ENCODE peak calls at places on chromosomes 12 and 14, in seven cellular contexts. One of them, this sample, is unnamed.

GRCh38 chr12:122643207-122643805 is 59.9 kb downstream of the HCAR2 start:
- DNase-seq in AG10803: peak
- DNase-seq in CD4-positive, alpha-beta T cell: no peak
- DNase-seq in GM10248: no peak
- DNase-seq in WTC11: no peak
- DNase-seq in upper lobe of left lung: no peak
- DNase-seq in IMR-90: no peak
- DNase-seq in this sample: no peak

GRCh38 chr14:65332141-65332871 is 80.2 kb upstream of the FUT8 start:
- DNase-seq in WTC11: no peak
- DNase-seq in CD4-positive, alpha-beta T cell: no peak
- DNase-seq in AG10803: peak
- DNase-seq in GM10248: no peak
- DNase-seq in upper lobe of left lung: no peak
- DNase-seq in IMR-90: no peak
- DNase-seq in this sample: no peak

GRCh38 chr12:105982022-105982421 is 156.7 kb downstream of the NUAK1 start:
- DNase-seq in CD4-positive, alpha-beta T cell: no peak
- DNase-seq in IMR-90: no peak
- DNase-seq in WTC11: no peak
- DNase-seq in GM10248: no peak
- DNase-seq in upper lobe of left lung: no peak
- DNase-seq in AG10803: no peak
- DNase-seq in this sample: no peak

GRCh38 chr12:77236066-77236465 is 170.7 kb upstream of the E2F7 start:
- DNase-seq in WTC11: no peak
- DNase-seq in GM10248: no peak
- DNase-seq in IMR-90: no peak
- DNase-seq in AG10803: peak
- DNase-seq in upper lobe of left lung: no peak
- DNase-seq in CD4-positive, alpha-beta T cell: no peak
- DNase-seq in this sample: no peak

GRCh38 chr12:30754383-30754749 is 385 bp downstream of the CAPRIN2 start:
- DNase-seq in GM10248: no peak
- DNase-seq in WTC11: no peak
- DNase-seq in AG10803: no peak
- DNase-seq in IMR-90: no peak
- DNase-seq in CD4-positive, alpha-beta T cell: no peak
- DNase-seq in upper lobe of left lung: no peak
- DNase-seq in this sample: no peak

GRCh38 chr12:84701966-84702365 is 210.6 kb downstream of the SLC6A15 start:
- DNase-seq in AG10803: no peak
- DNase-seq in upper lobe of left lung: no peak
- DNase-seq in IMR-90: peak
- DNase-seq in WTC11: no peak
- DNase-seq in CD4-positive, alpha-beta T cell: no peak
- DNase-seq in GM10248: no peak
- DNase-seq in this sample: no peak

GRCh38 chr12:46771268-46771837 is 54.4 kb downstream of the SLC38A4 start:
- DNase-seq in AG10803: peak
- DNase-seq in upper lobe of left lung: no peak
- DNase-seq in CD4-positive, alpha-beta T cell: no peak
- DNase-seq in WTC11: no peak
- DNase-seq in IMR-90: peak
- DNase-seq in GM10248: no peak
- DNase-seq in this sample: no peak

GRCh38 chr14:20620798-20621478 is 20.6 kb downstream of the OR6S1 start:
- DNase-seq in AG10803: no peak
- DNase-seq in IMR-90: no peak
- DNase-seq in GM10248: no peak
- DNase-seq in CD4-positive, alpha-beta T cell: no peak
- DNase-seq in upper lobe of left lung: no peak
- DNase-seq in WTC11: no peak
- DNase-seq in this sample: no peak

GRCh38 chr12:19410639-19411184 is 28.6 kb upstream of the AEBP2 start:
- DNase-seq in CD4-positive, alpha-beta T cell: no peak
- DNase-seq in WTC11: no peak
- DNase-seq in IMR-90: no peak
- DNase-seq in GM10248: no peak
- DNase-seq in AG10803: no peak
- DNase-seq in upper lobe of left lung: no peak
- DNase-seq in this sample: no peak

GRCh38 chr14:41606249-41607118 is at the start of gene LRFN5:
- DNase-seq in IMR-90: peak
- DNase-seq in GM10248: no peak
- DNase-seq in AG10803: peak
- DNase-seq in upper lobe of left lung: peak
- DNase-seq in CD4-positive, alpha-beta T cell: no peak
- DNase-seq in WTC11: peak
- DNase-seq in this sample: peak

GRCh38 chr14:93496856-93497255 is 66.1 kb downstream of the UNC79 start:
- DNase-seq in WTC11: no peak
- DNase-seq in IMR-90: no peak
- DNase-seq in CD4-positive, alpha-beta T cell: no peak
- DNase-seq in GM10248: no peak
- DNase-seq in AG10803: no peak
- DNase-seq in upper lobe of left lung: no peak
- DNase-seq in this sample: no peak

GRCh38 chr14:94864421-94865195 is 94.7 kb upstream of the GSC start:
- DNase-seq in WTC11: peak
- DNase-seq in CD4-positive, alpha-beta T cell: no peak
- DNase-seq in upper lobe of left lung: peak
- DNase-seq in GM10248: no peak
- DNase-seq in IMR-90: no peak
- DNase-seq in AG10803: no peak
- DNase-seq in this sample: peak

GRCh38 chr12:68001486-68002466 is 12.5 kb downstream of the IFNG-AS1 start:
- DNase-seq in AG10803: peak
- DNase-seq in GM10248: no peak
- DNase-seq in IMR-90: peak
- DNase-seq in upper lobe of left lung: no peak
- DNase-seq in CD4-positive, alpha-beta T cell: no peak
- DNase-seq in WTC11: no peak
- DNase-seq in this sample: no peak

GRCh38 chr12:89566615-89567014 is 40.8 kb upstream of the POC1B start:
- DNase-seq in IMR-90: peak
- DNase-seq in GM10248: no peak
- DNase-seq in upper lobe of left lung: no peak
- DNase-seq in WTC11: no peak
- DNase-seq in CD4-positive, alpha-beta T cell: no peak
- DNase-seq in AG10803: no peak
- DNase-seq in this sample: no peak

GRCh38 chr12:119148049-119148448 is 30.7 kb upstream of the HSPB8 start:
- DNase-seq in upper lobe of left lung: no peak
- DNase-seq in GM10248: no peak
- DNase-seq in IMR-90: no peak
- DNase-seq in CD4-positive, alpha-beta T cell: no peak
- DNase-seq in WTC11: no peak
- DNase-seq in AG10803: no peak
- DNase-seq in this sample: no peak

GRCh38 chr14:100345711-100346110 is 22.6 kb downstream of the SLC25A47 start:
- DNase-seq in IMR-90: no peak
- DNase-seq in upper lobe of left lung: peak
- DNase-seq in CD4-positive, alpha-beta T cell: no peak
- DNase-seq in GM10248: no peak
- DNase-seq in AG10803: no peak
- DNase-seq in WTC11: no peak
- DNase-seq in this sample: no peak

GRCh38 chr12:27367078-27367477 is 34.4 kb downstream of the BMAL2 start:
- DNase-seq in upper lobe of left lung: no peak
- DNase-seq in AG10803: no peak
- DNase-seq in GM10248: no peak
- DNase-seq in WTC11: no peak
- DNase-seq in IMR-90: peak
- DNase-seq in CD4-positive, alpha-beta T cell: no peak
- DNase-seq in this sample: no peak

GRCh38 chr14:91399868-91400640 is 17.6 kb downstream of the CCDC88C start:
- DNase-seq in CD4-positive, alpha-beta T cell: no peak
- DNase-seq in AG10803: no peak
- DNase-seq in IMR-90: no peak
- DNase-seq in GM10248: peak
- DNase-seq in upper lobe of left lung: no peak
- DNase-seq in WTC11: no peak
- DNase-seq in this sample: no peak

GRCh38 chr12:122964439-122965257 is 1.6 kb downstream of the ABCB9 start:
- DNase-seq in WTC11: no peak
- DNase-seq in upper lobe of left lung: no peak
- DNase-seq in IMR-90: no peak
- DNase-seq in CD4-positive, alpha-beta T cell: no peak
- DNase-seq in GM10248: no peak
- DNase-seq in AG10803: no peak
- DNase-seq in this sample: no peak

GRCh38 chr12:69123909-69124638 is 115.3 kb upstream of the CPSF6 start:
- DNase-seq in AG10803: no peak
- DNase-seq in CD4-positive, alpha-beta T cell: no peak
- DNase-seq in IMR-90: no peak
- DNase-seq in GM10248: no peak
- DNase-seq in upper lobe of left lung: no peak
- DNase-seq in WTC11: no peak
- DNase-seq in this sample: no peak

GRCh38 chr14:102764220-102764671 is 13.0 kb upstream of the TRAF3 start:
- DNase-seq in upper lobe of left lung: no peak
- DNase-seq in IMR-90: no peak
- DNase-seq in WTC11: no peak
- DNase-seq in GM10248: peak
- DNase-seq in CD4-positive, alpha-beta T cell: no peak
- DNase-seq in AG10803: no peak
- DNase-seq in this sample: no peak

GRCh38 chr12:12202747-12203146 is 64.1 kb downstream of the LRP6 start:
- DNase-seq in upper lobe of left lung: no peak
- DNase-seq in AG10803: no peak
- DNase-seq in GM10248: no peak
- DNase-seq in IMR-90: no peak
- DNase-seq in CD4-positive, alpha-beta T cell: no peak
- DNase-seq in WTC11: no peak
- DNase-seq in this sample: no peak
- TF ChIP-seq CTCF in upper lobe of left lung: no peak
- TF ChIP-seq CTCF in AG10803: no peak
- TF ChIP-seq CTCF in GM10248: no peak
- TF ChIP-seq CTCF in IMR-90: no peak
- TF ChIP-seq CTCF in CD4-positive, alpha-beta T cell: no peak
- TF ChIP-seq CTCF in WTC11: no peak
- TF ChIP-seq CTCF in this sample: no peak

DNA sequence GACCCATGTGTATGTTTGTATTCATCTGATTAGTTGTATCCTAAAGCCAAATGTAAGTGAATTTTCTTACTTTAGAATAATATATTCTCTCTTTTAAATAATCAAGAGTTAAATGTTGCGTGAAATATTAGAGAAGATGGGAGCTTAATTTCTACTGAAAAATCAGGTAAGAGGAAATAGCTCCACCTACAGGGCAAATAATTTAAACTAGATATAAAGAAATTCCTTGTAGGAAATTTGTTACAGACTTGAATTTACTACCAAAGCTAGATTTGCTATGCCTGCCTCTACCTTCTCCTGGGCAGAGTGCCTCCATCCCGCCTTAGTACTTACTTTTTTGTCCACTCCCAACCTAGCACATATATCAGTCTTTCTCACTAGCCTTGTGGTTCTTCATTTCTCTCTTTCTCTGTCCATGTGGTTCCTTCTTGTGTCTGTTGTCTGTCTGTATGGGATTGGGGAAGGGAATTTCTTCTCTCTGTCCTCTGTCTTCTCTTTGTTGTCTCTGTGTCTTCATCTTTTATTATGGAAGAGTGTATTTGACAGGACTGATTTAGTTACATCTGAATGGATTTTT is 44.7 kb downstream of the PALS1 start:
- DNase-seq in CD4-positive, alpha-beta T cell: no peak
- DNase-seq in GM10248: peak
- DNase-seq in WTC11: no peak
- DNase-seq in upper lobe of left lung: no peak
- DNase-seq in AG10803: peak
- DNase-seq in IMR-90: peak
- DNase-seq in this sample: no peak
- TF ChIP-seq CTCF in CD4-positive, alpha-beta T cell: peak
- TF ChIP-seq CTCF in GM10248: peak
- TF ChIP-seq CTCF in WTC11: no peak
- TF ChIP-seq CTCF in upper lobe of left lung: no peak
- TF ChIP-seq CTCF in AG10803: peak
- TF ChIP-seq CTCF in IMR-90: peak
- TF ChIP-seq CTCF in this sample: peak

GRCh38 chr14:38404100-38404541 is 148.2 kb upstream of the CLEC14A start:
- DNase-seq in AG10803: peak
- DNase-seq in IMR-90: peak
- DNase-seq in CD4-positive, alpha-beta T cell: no peak
- DNase-seq in GM10248: no peak
- DNase-seq in WTC11: no peak
- DNase-seq in upper lobe of left lung: no peak
- DNase-seq in this sample: no peak

GRCh38 chr14:38400751-38401150 is 144.9 kb upstream of the CLEC14A start:
- DNase-seq in CD4-positive, alpha-beta T cell: no peak
- DNase-seq in upper lobe of left lung: no peak
- DNase-seq in IMR-90: no peak
- DNase-seq in AG10803: no peak
- DNase-seq in GM10248: no peak
- DNase-seq in WTC11: no peak
- DNase-seq in this sample: no peak

GRCh38 chr14:38409081-38409705 is 153.3 kb upstream of the CLEC14A start:
- DNase-seq in upper lobe of left lung: no peak
- DNase-seq in IMR-90: peak
- DNase-seq in WTC11: no peak
- DNase-seq in CD4-positive, alpha-beta T cell: no peak
- DNase-seq in AG10803: no peak
- DNase-seq in GM10248: no peak
- DNase-seq in this sample: no peak

GRCh38 chr14:38404616-38405015 is 148.7 kb upstream of the CLEC14A start:
- DNase-seq in IMR-90: peak
- DNase-seq in CD4-positive, alpha-beta T cell: no peak
- DNase-seq in upper lobe of left lung: no peak
- DNase-seq in AG10803: peak
- DNase-seq in GM10248: no peak
- DNase-seq in WTC11: no peak
- DNase-seq in this sample: no peak

GRCh38 chr14:38405851-38406630 is 150.1 kb upstream of the CLEC14A start:
- DNase-seq in WTC11: peak
- DNase-seq in IMR-90: peak
- DNase-seq in GM10248: no peak
- DNase-seq in AG10803: peak
- DNase-seq in CD4-positive, alpha-beta T cell: no peak
- DNase-seq in upper lobe of left lung: no peak
- DNase-seq in this sample: peak
- TF ChIP-seq CTCF in WTC11: no peak
- TF ChIP-seq CTCF in IMR-90: no peak
- TF ChIP-seq CTCF in GM10248: no peak
- TF ChIP-seq CTCF in AG10803: peak
- TF ChIP-seq CTCF in CD4-positive, alpha-beta T cell: no peak
- TF ChIP-seq CTCF in upper lobe of left lung: no peak
- TF ChIP-seq CTCF in this sample: peak

GRCh38 chr14:36859119-36859518 is 197.5 kb downstream of the PAX9 start:
- DNase-seq in AG10803: no peak
- DNase-seq in CD4-positive, alpha-beta T cell: no peak
- DNase-seq in WTC11: no peak
- DNase-seq in IMR-90: no peak
- DNase-seq in GM10248: no peak
- DNase-seq in upper lobe of left lung: no peak
- DNase-seq in this sample: no peak

GRCh38 chr14:36866867-36867266 is 205.2 kb downstream of the PAX9 start:
- DNase-seq in IMR-90: no peak
- DNase-seq in CD4-positive, alpha-beta T cell: no peak
- DNase-seq in GM10248: peak
- DNase-seq in AG10803: no peak
- DNase-seq in upper lobe of left lung: no peak
- DNase-seq in WTC11: no peak
- DNase-seq in this sample: no peak

GRCh38 chr14:36857842-36858445 is 196.3 kb downstream of the PAX9 start:
- DNase-seq in IMR-90: no peak
- DNase-seq in upper lobe of left lung: no peak
- DNase-seq in CD4-positive, alpha-beta T cell: no peak
- DNase-seq in AG10803: no peak
- DNase-seq in GM10248: no peak
- DNase-seq in WTC11: no peak
- DNase-seq in this sample: no peak

GRCh38 chr14:36863271-36863670 is 201.6 kb downstream of the PAX9 start:
- DNase-seq in upper lobe of left lung: no peak
- DNase-seq in AG10803: no peak
- DNase-seq in CD4-positive, alpha-beta T cell: no peak
- DNase-seq in WTC11: no peak
- DNase-seq in GM10248: no peak
- DNase-seq in IMR-90: no peak
- DNase-seq in this sample: no peak
- TF ChIP-seq CTCF in upper lobe of left lung: no peak
- TF ChIP-seq CTCF in AG10803: peak
- TF ChIP-seq CTCF in CD4-positive, alpha-beta T cell: no peak
- TF ChIP-seq CTCF in WTC11: no peak
- TF ChIP-seq CTCF in GM10248: no peak
- TF ChIP-seq CTCF in IMR-90: peak
- TF ChIP-seq CTCF in this sample: peak

This sample was measured in glutamatergic neuron.